ENCODE peak calls at places on chromosome 13, in ten cellular contexts. K is NCI-H2227 treated with DMSO at 0.1 percent for 48 hours, G is DMS53, J is fibroblast of pulmonary artery, U is left cardiac atrium, W is ascending aorta, F is pancreas, A is breast epithelium, P is NCI-H1417, E is uterus. O is an unnamed sample.

GRCh38 chr13:98622926-98623325 is 46.0 kb upstream of the STK24 start:
- DNase-seq in U (no peak), A (no peak), W (no peak), K (no peak), P (no peak), F (no peak), G (no peak), E (no peak), J (no peak), O (no peak)

GRCh38 chr13:74687452-74688180 is 553.4 kb upstream of the KLF12 start:
- DNase-seq in K (no peak), F (no peak), E (no peak), W (no peak), J (no peak), U (peak), P (no peak), A (no peak), G (no peak), O (no peak)

GRCh38 chr13:40164137-40164536 is 502.3 kb downstream of the FOXO1 start:
- DNase-seq in W (no peak), P (no peak), G (peak), F (no peak), A (no peak), K (no peak), U (no peak), J (peak), E (no peak), O (no peak)

GRCh38 chr13:21075303-21076264 is 14.2 kb upstream of the LATS2 start:
- DNase-seq in E (peak), A (no peak), P (no peak), G (peak), F (no peak), U (peak), J (no peak), K (no peak), W (no peak), O (no peak)

GRCh38 chr13:73040968-73041580 is 17.7 kb upstream of the KLF5 start:
- DNase-seq in J (no peak), G (no peak), P (no peak), K (no peak), U (no peak), A (no peak), W (no peak), F (no peak), E (no peak), O (no peak)

GRCh38 chr13:31755803-31756212 is 16.5 kb downstream of the RXFP2 start:
- DNase-seq in P (no peak), W (no peak), G (no peak), J (no peak), F (no peak), E (no peak), U (no peak), K (no peak), A (no peak), O (no peak)

GRCh38 chr13:105329359-105329758 is 1206.1 kb downstream of the EFNB2 start:
- DNase-seq in P (no peak), A (no peak), W (no peak), F (no peak), K (no peak), U (no peak), J (no peak), G (no peak), E (no peak), O (no peak)

GRCh38 chr13:86476656-86477055 is 677.4 kb upstream of the SLITRK6 start:
- DNase-seq in U (no peak), K (no peak), W (no peak), G (no peak), P (no peak), A (no peak), F (no peak), E (no peak), J (no peak), O (peak)

GRCh38 chr13:36294061-36294460 is 3.6 kb downstream of the CCDC169 start:
- DNase-seq in F (no peak), U (no peak), W (no peak), J (no peak), E (no peak), A (no peak), K (no peak), P (no peak), G (no peak), O (no peak)

GRCh38 chr13:43261018-43261417 is 237.6 kb downstream of the DNAJC15 start:
- DNase-seq in G (no peak), F (no peak), J (peak), E (no peak), A (no peak), W (no peak), P (no peak), K (no peak), U (no peak), O (no peak)

GRCh38 chr13:44273991-44274810 is 99.4 kb upstream of the SERP2 start:
- DNase-seq in J (peak), G (peak), P (no peak), K (no peak), A (no peak), E (no peak), F (no peak), U (no peak), W (no peak), O (no peak)

GRCh38 chr13:95153647-95154405 is 147.4 kb downstream of the ABCC4 start:
- DNase-seq in K (no peak), A (no peak), F (no peak), G (peak), P (peak), J (peak), W (no peak), U (no peak), E (no peak), O (no peak)

GRCh38 chr13:45747071-45747470 is 45.0 kb downstream of the CBY2 start:
- DNase-seq in A (no peak), G (no peak), E (no peak), K (no peak), P (no peak), F (no peak), W (no peak), J (no peak), U (no peak), O (no peak)

GRCh38 chr13:100610399-100611347 is 22.1 kb upstream of the GGACT start:
- DNase-seq in W (no peak), G (no peak), E (no peak), U (no peak), F (no peak), A (no peak), J (no peak), K (no peak), P (no peak), O (no peak)

GRCh38 chr13:78420814-78421213 is 182.5 kb downstream of the POU4F1 start:
- DNase-seq in G (no peak), J (no peak), A (peak), F (no peak), K (no peak), W (no peak), P (no peak), E (no peak), U (peak), O (no peak)

GRCh38 chr13:107650081-107650701 is 565.1 kb downstream of the LIG4 start:
- DNase-seq in W (no peak), K (no peak), P (no peak), E (peak), J (peak), G (peak), A (no peak), F (peak), U (peak), O (peak)

GRCh38 chr13:51945149-51945548 is 66.1 kb downstream of the ATP7B start:
- DNase-seq in G (no peak), W (no peak), P (no peak), E (no peak), F (no peak), U (no peak), A (no peak), K (no peak), J (no peak), O (no peak)

GRCh38 chr13:99617474-99618255 is 116.4 kb downstream of the TM9SF2 start:
- DNase-seq in K (peak), E (peak), F (no peak), W (no peak), G (peak), U (peak), P (peak), A (no peak), J (peak), O (no peak)

GRCh38 chr13:45811891-45812583 is 39.5 kb downstream of the SIAH3 start:
- DNase-seq in A (peak), K (no peak), E (no peak), J (no peak), G (no peak), U (no peak), W (no peak), P (peak), F (no peak), O (no peak)

GRCh38 chr13:46565808-46566750 is 13.1 kb downstream of the LRCH1 start:
- DNase-seq in F (no peak), A (no peak), K (no peak), E (no peak), P (no peak), G (no peak), J (no peak), W (no peak), U (no peak), O (no peak)

GRCh38 chr13:33518442-33518841 is 232.9 kb upstream of the STARD13 start:
- DNase-seq in G (peak), J (no peak), U (no peak), E (no peak), F (no peak), K (no peak), W (no peak), A (no peak), P (no peak), O (no peak)

GRCh38 chr13:66895780-66896179 is 334.4 kb downstream of the PCDH9 start:
- DNase-seq in W (no peak), P (no peak), U (no peak), F (no peak), J (no peak), K (no peak), E (no peak), G (no peak), A (no peak), O (no peak)

GRCh38 chr13:47890146-47890814 is 110.8 kb downstream of the SUCLA2 start:
- DNase-seq in U (no peak), F (no peak), W (no peak), A (no peak), J (peak), K (no peak), P (no peak), G (no peak), E (no peak), O (no peak)

GRCh38 chr13:49499889-49500660 is 4.3 kb downstream of the PHF11 start:
- DNase-seq in F (no peak), P (no peak), J (peak), A (no peak), K (no peak), E (no peak), G (no peak), U (no peak), W (no peak), O (no peak)

GRCh38 chr13:81713201-81713600 is 1372.3 kb upstream of the SPRY2 start:
- DNase-seq in E (no peak), G (no peak), W (no peak), J (no peak), U (no peak), A (no peak), K (no peak), P (no peak), F (no peak), O (no peak)

GRCh38 chr13:47454986-47455385 is 546.1 kb downstream of the SUCLA2 start:
- DNase-seq in P (no peak), E (no peak), U (no peak), G (no peak), A (no peak), J (peak), F (no peak), W (no peak), K (no peak), O (no peak)

GRCh38 chr13:111573362-111573761 is 252.9 kb downstream of the TEX29 start:
- DNase-seq in W (no peak), A (no peak), P (no peak), J (no peak), U (no peak), K (peak), G (no peak), E (no peak), F (no peak), O (no peak)

GRCh38 chr13:43782686-43783085 is 4.1 kb downstream of the ENOX1 start:
- DNase-seq in W (no peak), A (no peak), K (no peak), E (no peak), G (peak), F (no peak), P (peak), U (no peak), J (no peak), O (no peak)

GRCh38 chr13:47076536-47076935 is 179.7 kb upstream of the HTR2A start:
- DNase-seq in W (no peak), A (no peak), U (no peak), E (no peak), J (no peak), K (no peak), P (no peak), F (no peak), G (no peak), O (no peak)